ENCODE peak calls at places on chromosomes 7 and 10, in six cellular contexts. One of them, this sample, is unnamed.

GRCh38 chr10:3528271-3528670 is 256.7 kb downstream of the KLF6 start:
- DNase-seq in fibroblast of the aortic adventitia: peak
- DNase-seq in testis: no peak
- DNase-seq in natural killer cell: no peak
- DNase-seq in activated CD8-positive, alpha-beta T cell treated with anti-CD3 and anti-CD28 coated beads for 36 hours: no peak
- DNase-seq in fibroblast of lung: no peak
- DNase-seq in this sample: no peak

GRCh38 chr7:139068543-139069399 is 32.9 kb upstream of the ZC3HAV1L start:
- DNase-seq in fibroblast of the aortic adventitia: no peak
- DNase-seq in testis: no peak
- DNase-seq in natural killer cell: no peak
- DNase-seq in activated CD8-positive, alpha-beta T cell treated with anti-CD3 and anti-CD28 coated beads for 36 hours: peak
- DNase-seq in fibroblast of lung: no peak
- DNase-seq in this sample: no peak

GRCh38 chr10:119535310-119535709 is 7.2 kb downstream of the RGS10 start:
- DNase-seq in fibroblast of lung: peak
- DNase-seq in testis: no peak
- DNase-seq in fibroblast of the aortic adventitia: peak
- DNase-seq in natural killer cell: no peak
- DNase-seq in activated CD8-positive, alpha-beta T cell treated with anti-CD3 and anti-CD28 coated beads for 36 hours: no peak
- DNase-seq in this sample: no peak

GRCh38 chr10:3119796-3120459 is 52.6 kb downstream of the PFKP start:
- DNase-seq in fibroblast of the aortic adventitia: peak
- DNase-seq in fibroblast of lung: peak
- DNase-seq in natural killer cell: no peak
- DNase-seq in activated CD8-positive, alpha-beta T cell treated with anti-CD3 and anti-CD28 coated beads for 36 hours: no peak
- DNase-seq in testis: no peak
- DNase-seq in this sample: no peak

GRCh38 chr10:91614254-91614624 is 18.6 kb downstream of the PPP1R3C start:
- DNase-seq in testis: no peak
- DNase-seq in fibroblast of the aortic adventitia: peak
- DNase-seq in activated CD8-positive, alpha-beta T cell treated with anti-CD3 and anti-CD28 coated beads for 36 hours: no peak
- DNase-seq in natural killer cell: no peak
- DNase-seq in fibroblast of lung: peak
- DNase-seq in this sample: no peak

GRCh38 chr10:51800121-51800520 is 100.7 kb upstream of the CSTF2T start:
- DNase-seq in fibroblast of lung: no peak
- DNase-seq in testis: no peak
- DNase-seq in activated CD8-positive, alpha-beta T cell treated with anti-CD3 and anti-CD28 coated beads for 36 hours: no peak
- DNase-seq in natural killer cell: no peak
- DNase-seq in fibroblast of the aortic adventitia: no peak
- DNase-seq in this sample: no peak

GRCh38 chr7:1103009-1103788 is 15.3 kb downstream of the GPER1 start:
- DNase-seq in natural killer cell: no peak
- DNase-seq in fibroblast of lung: no peak
- DNase-seq in fibroblast of the aortic adventitia: no peak
- DNase-seq in testis: no peak
- DNase-seq in activated CD8-positive, alpha-beta T cell treated with anti-CD3 and anti-CD28 coated beads for 36 hours: peak
- DNase-seq in this sample: peak

GRCh38 chr10:16440396-16441105 is 3.7 kb downstream of the PTER start:
- DNase-seq in fibroblast of the aortic adventitia: no peak
- DNase-seq in testis: no peak
- DNase-seq in activated CD8-positive, alpha-beta T cell treated with anti-CD3 and anti-CD28 coated beads for 36 hours: peak
- DNase-seq in natural killer cell: no peak
- DNase-seq in fibroblast of lung: peak
- DNase-seq in this sample: no peak

GRCh38 chr10:49446031-49446430 is 50.1 kb upstream of the DRGX start:
- DNase-seq in activated CD8-positive, alpha-beta T cell treated with anti-CD3 and anti-CD28 coated beads for 36 hours: peak
- DNase-seq in testis: no peak
- DNase-seq in natural killer cell: no peak
- DNase-seq in fibroblast of lung: peak
- DNase-seq in fibroblast of the aortic adventitia: peak
- DNase-seq in this sample: no peak

GRCh38 chr10:6046458-6047325 is 15.5 kb downstream of the IL2RA start:
- DNase-seq in fibroblast of lung: no peak
- DNase-seq in activated CD8-positive, alpha-beta T cell treated with anti-CD3 and anti-CD28 coated beads for 36 hours: no peak
- DNase-seq in testis: no peak
- DNase-seq in natural killer cell: no peak
- DNase-seq in fibroblast of the aortic adventitia: no peak
- DNase-seq in this sample: no peak

GRCh38 chr10:112949128-112949823 is 771 bp upstream of the TCF7L2 start:
- DNase-seq in activated CD8-positive, alpha-beta T cell treated with anti-CD3 and anti-CD28 coated beads for 36 hours: no peak
- DNase-seq in fibroblast of lung: peak
- DNase-seq in fibroblast of the aortic adventitia: peak
- DNase-seq in natural killer cell: no peak
- DNase-seq in testis: no peak
- DNase-seq in this sample: no peak

GRCh38 chr7:123797673-123798526 is 47.1 kb upstream of the HYAL4 start:
- DNase-seq in testis: no peak
- DNase-seq in natural killer cell: no peak
- DNase-seq in fibroblast of lung: peak
- DNase-seq in activated CD8-positive, alpha-beta T cell treated with anti-CD3 and anti-CD28 coated beads for 36 hours: no peak
- DNase-seq in fibroblast of the aortic adventitia: peak
- DNase-seq in this sample: peak

GRCh38 chr10:72557362-72557761 is 68.5 kb downstream of the MICU1 start:
- DNase-seq in fibroblast of lung: peak
- DNase-seq in fibroblast of the aortic adventitia: peak
- DNase-seq in activated CD8-positive, alpha-beta T cell treated with anti-CD3 and anti-CD28 coated beads for 36 hours: no peak
- DNase-seq in testis: no peak
- DNase-seq in natural killer cell: no peak
- DNase-seq in this sample: no peak

GRCh38 chr10:49161411-49161997 is 26.7 kb downstream of the TMEM273 start:
- DNase-seq in testis: peak
- DNase-seq in fibroblast of the aortic adventitia: peak
- DNase-seq in activated CD8-positive, alpha-beta T cell treated with anti-CD3 and anti-CD28 coated beads for 36 hours: no peak
- DNase-seq in fibroblast of lung: peak
- DNase-seq in natural killer cell: no peak
- DNase-seq in this sample: no peak

GRCh38 chr10:35735412-35735811 is 93.3 kb upstream of the FZD8 start:
- DNase-seq in fibroblast of the aortic adventitia: peak
- DNase-seq in fibroblast of lung: peak
- DNase-seq in testis: no peak
- DNase-seq in natural killer cell: no peak
- DNase-seq in activated CD8-positive, alpha-beta T cell treated with anti-CD3 and anti-CD28 coated beads for 36 hours: no peak
- DNase-seq in this sample: no peak

GRCh38 chr7:128148676-128149075 is 92.4 kb upstream of the LEP start:
- DNase-seq in fibroblast of the aortic adventitia: no peak
- DNase-seq in natural killer cell: no peak
- DNase-seq in fibroblast of lung: no peak
- DNase-seq in activated CD8-positive, alpha-beta T cell treated with anti-CD3 and anti-CD28 coated beads for 36 hours: no peak
- DNase-seq in testis: no peak
- DNase-seq in this sample: no peak

GRCh38 chr7:131372554-131372953 is 44.9 kb downstream of the MKLN1 start:
- DNase-seq in natural killer cell: no peak
- DNase-seq in testis: no peak
- DNase-seq in fibroblast of the aortic adventitia: no peak
- DNase-seq in fibroblast of lung: no peak
- DNase-seq in activated CD8-positive, alpha-beta T cell treated with anti-CD3 and anti-CD28 coated beads for 36 hours: no peak
- DNase-seq in this sample: no peak

GRCh38 chr7:47901542-47901941 is 46.7 kb downstream of the PKD1L1 start:
- DNase-seq in testis: no peak
- DNase-seq in fibroblast of lung: peak
- DNase-seq in fibroblast of the aortic adventitia: no peak
- DNase-seq in natural killer cell: no peak
- DNase-seq in activated CD8-positive, alpha-beta T cell treated with anti-CD3 and anti-CD28 coated beads for 36 hours: no peak
- DNase-seq in this sample: no peak

GRCh38 chr7:85095357-85095756 is 91.5 kb downstream of the SEMA3D start:
- DNase-seq in activated CD8-positive, alpha-beta T cell treated with anti-CD3 and anti-CD28 coated beads for 36 hours: no peak
- DNase-seq in testis: no peak
- DNase-seq in fibroblast of lung: no peak
- DNase-seq in natural killer cell: no peak
- DNase-seq in fibroblast of the aortic adventitia: peak
- DNase-seq in this sample: no peak

GRCh38 chr10:50624866-50625491 is 1.2 kb upstream of the SGMS1 start:
- DNase-seq in fibroblast of lung: peak
- DNase-seq in testis: peak
- DNase-seq in activated CD8-positive, alpha-beta T cell treated with anti-CD3 and anti-CD28 coated beads for 36 hours: peak
- DNase-seq in fibroblast of the aortic adventitia: peak
- DNase-seq in natural killer cell: peak
- DNase-seq in this sample: peak

GRCh38 chr7:28459306-28459705 is 47.0 kb downstream of the CREB5 start:
- DNase-seq in activated CD8-positive, alpha-beta T cell treated with anti-CD3 and anti-CD28 coated beads for 36 hours: no peak
- DNase-seq in natural killer cell: no peak
- DNase-seq in fibroblast of the aortic adventitia: no peak
- DNase-seq in testis: no peak
- DNase-seq in fibroblast of lung: no peak
- DNase-seq in this sample: no peak

GRCh38 chr10:52771534-52772455 is 789 bp downstream of the MBL2 start:
- DNase-seq in testis: no peak
- DNase-seq in fibroblast of the aortic adventitia: no peak
- DNase-seq in fibroblast of lung: peak
- DNase-seq in natural killer cell: no peak
- DNase-seq in activated CD8-positive, alpha-beta T cell treated with anti-CD3 and anti-CD28 coated beads for 36 hours: no peak
- DNase-seq in this sample: no peak

GRCh38 chr7:82821037-82821436 is 341.6 kb downstream of the PCLO start:
- DNase-seq in natural killer cell: no peak
- DNase-seq in activated CD8-positive, alpha-beta T cell treated with anti-CD3 and anti-CD28 coated beads for 36 hours: no peak
- DNase-seq in fibroblast of the aortic adventitia: no peak
- DNase-seq in fibroblast of lung: no peak
- DNase-seq in testis: no peak
- DNase-seq in this sample: no peak

GRCh38 chr7:82818091-82818620 is 344.5 kb downstream of the PCLO start:
- DNase-seq in testis: no peak
- DNase-seq in natural killer cell: no peak
- DNase-seq in activated CD8-positive, alpha-beta T cell treated with anti-CD3 and anti-CD28 coated beads for 36 hours: no peak
- DNase-seq in fibroblast of the aortic adventitia: no peak
- DNase-seq in fibroblast of lung: no peak
- DNase-seq in this sample: no peak

GRCh38 chr7:82810558-82811259 is 352.0 kb downstream of the PCLO start:
- DNase-seq in fibroblast of the aortic adventitia: peak
- DNase-seq in testis: peak
- DNase-seq in activated CD8-positive, alpha-beta T cell treated with anti-CD3 and anti-CD28 coated beads for 36 hours: peak
- DNase-seq in fibroblast of lung: peak
- DNase-seq in natural killer cell: no peak
- DNase-seq in this sample: peak

DNA sequence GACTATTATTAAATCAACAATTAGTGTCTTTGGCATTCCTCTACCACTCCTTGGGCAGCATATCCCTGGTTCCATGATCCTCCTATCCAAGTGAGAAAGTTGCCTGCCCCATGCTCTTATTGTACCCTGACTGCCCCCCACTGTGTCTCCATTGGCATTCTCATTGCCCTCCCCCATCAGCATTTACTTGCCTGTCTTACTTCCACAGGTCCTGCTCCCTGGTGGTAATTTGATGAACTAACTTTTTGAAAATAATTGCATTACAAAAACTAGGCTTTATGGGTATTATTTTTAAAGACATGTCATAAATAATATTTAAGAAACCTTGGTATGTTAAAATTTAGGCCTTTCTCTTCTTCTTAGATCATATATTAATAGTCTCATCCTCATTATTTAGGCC is 346.4 kb downstream of the PCLO start:
- DNase-seq in activated CD8-positive, alpha-beta T cell treated with anti-CD3 and anti-CD28 coated beads for 36 hours: no peak
- DNase-seq in natural killer cell: no peak
- DNase-seq in testis: no peak
- DNase-seq in fibroblast of lung: no peak
- DNase-seq in fibroblast of the aortic adventitia: no peak
- DNase-seq in this sample: no peak
- TF ChIP-seq CTCF in activated CD8-positive, alpha-beta T cell treated with anti-CD3 and anti-CD28 coated beads for 36 hours: no peak
- TF ChIP-seq CTCF in natural killer cell: no peak
- TF ChIP-seq CTCF in testis: no peak
- TF ChIP-seq CTCF in fibroblast of lung: peak
- TF ChIP-seq CTCF in fibroblast of the aortic adventitia: no peak
- TF ChIP-seq CTCF in this sample: no peak

DNA sequence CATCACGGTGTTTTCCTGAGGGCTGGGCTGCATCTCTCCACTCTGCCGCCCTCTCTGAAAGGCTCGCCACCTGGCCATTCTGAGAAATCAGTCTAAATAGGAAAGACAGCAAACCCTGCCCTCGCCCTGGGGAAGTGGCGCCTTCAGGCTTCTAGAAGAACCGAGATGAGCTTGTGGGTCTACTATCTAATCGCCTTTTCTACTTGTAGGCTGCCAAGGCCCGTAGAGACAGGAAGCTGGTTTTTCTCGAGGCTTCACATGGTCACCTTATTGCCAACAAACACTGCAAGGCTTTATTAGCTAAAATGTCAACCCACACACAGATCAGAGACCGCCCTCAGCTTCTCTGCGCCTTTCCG is 21.4 kb downstream of the LAT2 start:
- DNase-seq in fibroblast of lung: no peak
- DNase-seq in fibroblast of the aortic adventitia: no peak
- DNase-seq in activated CD8-positive, alpha-beta T cell treated with anti-CD3 and anti-CD28 coated beads for 36 hours: no peak
- DNase-seq in testis: no peak
- DNase-seq in natural killer cell: peak
- DNase-seq in this sample: peak
- TF ChIP-seq CTCF in fibroblast of lung: no peak
- TF ChIP-seq CTCF in fibroblast of the aortic adventitia: no peak
- TF ChIP-seq CTCF in activated CD8-positive, alpha-beta T cell treated with anti-CD3 and anti-CD28 coated beads for 36 hours: no peak
- TF ChIP-seq CTCF in testis: no peak
- TF ChIP-seq CTCF in natural killer cell: no peak
- TF ChIP-seq CTCF in this sample: no peak

DNA sequence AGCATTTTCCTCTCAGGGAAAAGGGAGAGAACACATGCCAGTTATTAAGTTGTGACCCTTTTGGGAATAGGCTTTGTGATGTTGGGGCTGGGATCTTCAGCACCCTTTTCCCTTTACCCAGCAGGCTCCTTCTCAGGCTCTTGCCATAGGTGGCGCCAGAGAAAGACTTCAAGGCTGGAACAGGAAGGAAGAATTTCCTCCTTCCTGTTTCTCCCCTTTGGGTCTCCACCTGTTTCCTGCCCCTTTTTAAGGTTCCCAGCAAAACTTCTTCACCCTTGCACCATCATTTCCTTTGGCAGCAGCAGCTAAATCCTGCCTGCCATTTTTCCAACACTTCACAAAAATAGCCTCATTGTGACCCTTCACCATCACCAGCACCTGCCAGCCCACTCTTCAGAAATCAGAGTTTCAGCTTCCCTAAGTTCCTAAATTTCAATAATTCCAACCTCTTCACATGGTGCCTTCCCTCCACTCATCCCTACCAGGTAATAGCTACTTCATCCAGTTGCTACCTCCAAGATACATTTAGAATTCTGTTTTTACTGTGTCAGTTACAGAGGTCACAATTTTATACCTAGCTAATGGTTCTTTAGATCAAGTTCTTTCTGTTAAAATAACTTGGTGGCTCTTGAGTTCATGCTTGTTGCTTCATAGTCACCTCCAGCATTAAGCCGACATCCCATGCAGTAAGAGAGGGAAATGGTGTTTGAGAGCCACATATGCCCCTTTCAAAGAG is 22.4 kb upstream of the FOXK1 start:
- DNase-seq in fibroblast of the aortic adventitia: no peak
- DNase-seq in fibroblast of lung: no peak
- DNase-seq in activated CD8-positive, alpha-beta T cell treated with anti-CD3 and anti-CD28 coated beads for 36 hours: peak
- DNase-seq in testis: no peak
- DNase-seq in natural killer cell: no peak
- DNase-seq in this sample: no peak
- TF ChIP-seq CTCF in fibroblast of the aortic adventitia: no peak
- TF ChIP-seq CTCF in fibroblast of lung: no peak
- TF ChIP-seq CTCF in activated CD8-positive, alpha-beta T cell treated with anti-CD3 and anti-CD28 coated beads for 36 hours: peak
- TF ChIP-seq CTCF in testis: no peak
- TF ChIP-seq CTCF in natural killer cell: no peak
- TF ChIP-seq CTCF in this sample: no peak

GRCh38 chr7:88546808-88547207 is 212.7 kb upstream of the ZNF804B start:
- DNase-seq in fibroblast of the aortic adventitia: no peak
- DNase-seq in activated CD8-positive, alpha-beta T cell treated with anti-CD3 and anti-CD28 coated beads for 36 hours: peak
- DNase-seq in testis: peak
- DNase-seq in natural killer cell: no peak
- DNase-seq in fibroblast of lung: peak
- DNase-seq in this sample: peak
- TF ChIP-seq CTCF in fibroblast of the aortic adventitia: no peak
- TF ChIP-seq CTCF in activated CD8-positive, alpha-beta T cell treated with anti-CD3 and anti-CD28 coated beads for 36 hours: peak
- TF ChIP-seq CTCF in testis: peak
- TF ChIP-seq CTCF in natural killer cell: no peak
- TF ChIP-seq CTCF in fibroblast of lung: no peak
- TF ChIP-seq CTCF in this sample: peak

This sample was measured in GM13976.